ENCODE peak calls at places on chromosomes 4 and X, in ten cellular contexts. H is psoas muscle, E is fibroblast of lung, N is stomach, Q is heart right ventricle, G is cardiac muscle cell, D is heart left ventricle, O is esophagus squamous epithelium, A is colonic mucosa, F is mucosa of descending colon. U is an unnamed sample. For H3K36me3, the result is how much of the 10 kb centered on the place peaks cover.

GRCh38 chrX:134244043-134244442 is 7.1 kb downstream of the CCDC160 start:
- DNase-seq in F (no peak), E (peak), H (no peak), A (no peak), O (no peak), Q (no peak), N (no peak), G (peak), D (no peak), U (peak)

GRCh38 chr4:99679204-99679603 is 21.6 kb upstream of the C4orf54 start:
- DNase-seq in F (no peak), H (peak), D (peak), E (no peak), A (no peak), Q (peak), N (no peak), G (peak), O (no peak), U (no peak)

GRCh38 chr4:130210871-130211270 is 1114.9 kb downstream of the C4orf33 start:
- DNase-seq in Q (no peak), H (no peak), A (no peak), D (no peak), N (no peak), G (peak), O (no peak), F (no peak), E (peak), U (peak)

GRCh38 chrX:19990225-19990518 is 689 bp downstream of the BCLAF3 start:
- DNase-seq in H (no peak), D (no peak), G (no peak), Q (no peak), E (no peak), F (no peak), N (no peak), A (peak), O (no peak), U (peak)

GRCh38 chr4:26319467-26320158 is 1.2 kb upstream of the RBPJ start:
- DNase-seq in G (peak), O (peak), N (peak), F (peak), Q (peak), H (peak), A (peak), E (peak), D (peak), U (peak)

GRCh38 chrX:123859409-123859827 is 435 bp upstream of the XIAP start:
- DNase-seq in Q (no peak), F (no peak), G (no peak), N (peak), H (no peak), O (no peak), D (no peak), A (peak), E (no peak), U (no peak)

GRCh38 chrX:55486736-55487135 is 2.9 kb downstream of the USP51 start:
- DNase-seq in F (no peak), N (no peak), G (peak), Q (no peak), H (no peak), E (peak), O (no peak), A (no peak), D (no peak), U (peak)

GRCh38 chr4:56506110-56506705 is 617 bp downstream of the ARL9 start:
- DNase-seq in N (no peak), A (no peak), G (peak), Q (no peak), F (no peak), E (peak), O (no peak), D (no peak), H (no peak), U (no peak)

GRCh38 chr4:56698329-56698728 is 17.2 kb upstream of the HOPX start:
- DNase-seq in E (peak), O (no peak), A (no peak), G (peak), Q (no peak), N (no peak), D (no peak), H (no peak), F (no peak), U (no peak)

GRCh38 chr4:138910914-138911336 is 104.7 kb upstream of the NOCT start:
- DNase-seq in F (peak), D (peak), H (peak), N (peak), G (peak), O (peak), E (peak), A (peak), Q (peak), U (peak)

GRCh38 chrX:46459603-46460002 is 85.6 kb downstream of the ZNF674 start:
- DNase-seq in N (no peak), D (no peak), G (no peak), H (no peak), O (no peak), A (no peak), E (no peak), Q (no peak), F (no peak), U (no peak)

GRCh38 chr4:153771058-153771457 is 11.2 kb upstream of the RNF175 start:
- DNase-seq in D (no peak), O (no peak), A (no peak), H (no peak), Q (no peak), G (peak), E (no peak), N (no peak), F (no peak), U (no peak)

GRCh38 chrX:36160056-36160455 is 240.5 kb downstream of the CFAP47 start:
- DNase-seq in A (no peak), E (no peak), D (no peak), O (no peak), F (no peak), N (no peak), H (no peak), Q (no peak), G (no peak), U (no peak)

GRCh38 chrX:150203249-150203647 is 159.9 kb upstream of the MAMLD1 start:
- DNase-seq in E (no peak), Q (no peak), F (no peak), D (no peak), H (no peak), O (no peak), G (no peak), N (no peak), A (no peak), U (no peak)
- TF ChIP-seq CTCF in E (no peak), Q (no peak), F (no peak), D (no peak), H (no peak), O (no peak), G (no peak), N (no peak), A (no peak), U (no peak)

DNA sequence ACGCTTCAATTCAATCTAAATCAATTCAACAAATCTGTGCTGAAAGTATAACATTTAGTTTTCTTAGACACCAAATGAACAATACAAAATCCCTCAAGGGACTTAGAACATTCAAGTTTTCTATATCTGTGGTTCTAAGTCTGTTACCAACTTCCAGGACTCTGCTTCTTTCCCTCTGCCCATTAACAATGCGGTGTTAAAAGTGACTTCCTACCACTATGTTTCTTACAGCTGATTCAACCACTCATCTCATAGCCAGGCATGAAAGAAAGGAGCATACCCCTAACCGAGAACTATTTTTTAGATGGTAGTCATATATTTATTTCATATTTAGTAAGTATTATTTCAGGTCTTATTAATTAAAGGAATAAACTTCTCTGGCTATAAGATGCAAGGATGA is 38.9 kb downstream of the PPA2 start:
- DNase-seq in F (no peak), N (no peak), H (no peak), Q (no peak), O (no peak), D (no peak), E (no peak), G (no peak), A (no peak), U (no peak)
- H3K36me3 ChIP-seq in F (under half), N (under half), H (under half), Q (under half), O (half or more), D (half or more), E (under half), G (under half), A (under half), U (under half)

DNA sequence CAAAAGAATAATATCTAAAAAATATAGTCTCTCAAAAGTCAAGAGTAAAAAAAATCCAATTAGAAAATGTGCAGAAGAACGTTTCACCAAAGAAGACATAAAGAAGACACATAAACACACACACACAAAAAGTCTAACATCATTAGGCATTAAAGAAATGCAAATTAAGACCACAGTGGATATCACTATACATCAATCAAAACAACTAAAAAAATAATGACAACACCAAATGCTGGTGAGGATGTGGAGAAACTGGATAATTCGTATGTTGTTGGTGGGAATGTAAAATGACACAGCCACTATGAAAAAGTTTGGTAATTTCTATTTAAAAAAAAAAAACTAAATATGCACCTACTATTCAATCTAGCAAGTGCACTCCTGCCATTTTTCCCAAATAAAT is 66.4 kb downstream of the LRBA start:
- DNase-seq in D (no peak), A (no peak), N (no peak), Q (no peak), E (no peak), G (no peak), F (no peak), H (no peak), O (no peak), U (no peak)
- TF ChIP-seq CTCF in D (no peak), A (no peak), N (no peak), Q (no peak), E (no peak), G (no peak), F (no peak), H (no peak), O (no peak), U (no peak)

GRCh38 chr4:534576-535151 is 35.7 kb downstream of the PIGG start:
- DNase-seq in Q (no peak), E (no peak), O (no peak), H (no peak), N (no peak), F (no peak), D (no peak), G (no peak), A (no peak), U (no peak)

GRCh38 chr4:532588-533317 is 33.7 kb downstream of the PIGG start:
- DNase-seq in A (no peak), D (no peak), Q (no peak), N (no peak), O (no peak), G (no peak), H (no peak), E (no peak), F (no peak), U (no peak)

GRCh38 chr4:531721-532565 is 32.9 kb downstream of the PIGG start:
- DNase-seq in F (no peak), A (no peak), Q (no peak), N (no peak), G (no peak), H (no peak), O (no peak), D (no peak), E (no peak), U (no peak)

GRCh38 chr4:534101-534575 is 35.1 kb downstream of the PIGG start:
- DNase-seq in Q (no peak), E (no peak), A (no peak), H (no peak), G (no peak), F (no peak), O (no peak), N (no peak), D (no peak), U (no peak)

DNA sequence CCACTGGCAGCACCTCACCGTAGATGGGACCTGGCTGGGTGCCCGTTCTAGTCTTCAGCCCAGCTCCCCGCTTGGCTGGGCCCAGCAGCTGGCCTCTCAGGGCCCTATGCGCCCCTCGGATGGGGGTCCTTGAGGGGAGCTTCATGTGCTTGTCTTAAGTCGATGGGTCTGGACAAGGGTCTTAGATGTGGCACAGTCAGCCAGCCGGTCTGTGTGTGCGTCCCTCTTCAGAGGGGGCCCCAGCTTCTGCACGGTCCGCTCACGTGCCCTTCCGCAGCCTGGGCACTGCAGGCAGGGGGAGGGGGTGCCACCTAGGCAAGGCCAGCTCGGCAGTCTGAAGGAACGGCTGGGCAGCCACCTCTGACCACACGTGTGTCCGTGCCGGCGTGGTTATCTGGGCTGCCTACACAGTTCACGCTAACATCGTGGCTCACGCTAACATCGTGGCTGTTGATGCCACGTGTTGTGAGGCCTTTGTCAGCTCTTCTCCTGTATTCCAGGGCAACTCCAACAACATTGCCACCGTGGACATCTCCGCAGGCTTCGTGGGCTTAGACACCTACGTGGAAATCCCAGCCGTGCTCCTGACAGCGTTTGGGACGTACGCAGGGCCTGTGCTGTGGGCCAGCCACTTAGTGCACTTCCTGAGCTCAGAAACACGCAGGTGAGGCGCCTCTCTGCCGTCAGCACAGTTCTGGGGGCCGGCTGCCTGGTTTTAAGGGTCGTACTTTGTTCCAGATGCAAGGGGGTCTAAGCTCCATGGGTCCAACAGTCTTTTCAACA is 34.5 kb downstream of the PIGG start:
- DNase-seq in O (no peak), D (no peak), A (no peak), G (no peak), F (no peak), Q (no peak), N (no peak), H (no peak), E (no peak), U (no peak)
- H3K36me3 ChIP-seq in O (half or more), D (half or more), A (under half), G (under half), F (under half), Q (under half), N (half or more), H (half or more), E (under half), U (under half)

GRCh38 chr4:77310931-77311330 is 153.9 kb downstream of the CCNG2 start:
- DNase-seq in D (no peak), F (no peak), H (no peak), E (peak), O (no peak), N (no peak), A (no peak), Q (no peak), G (peak), U (peak)

GRCh38 chr4:77306496-77306895 is 149.5 kb downstream of the CCNG2 start:
- DNase-seq in N (no peak), H (no peak), D (no peak), E (no peak), A (no peak), G (no peak), F (no peak), Q (no peak), O (no peak), U (no peak)

GRCh38 chr4:77308843-77309242 is 151.8 kb downstream of the CCNG2 start:
- DNase-seq in N (no peak), A (no peak), O (no peak), Q (no peak), D (no peak), E (peak), G (peak), H (no peak), F (no peak), U (peak)

GRCh38 chr4:77309496-77309895 is 152.5 kb downstream of the CCNG2 start:
- DNase-seq in E (no peak), H (no peak), F (no peak), O (no peak), G (no peak), D (no peak), A (no peak), N (no peak), Q (no peak), U (no peak)

GRCh38 chr4:77305766-77306165 is 148.8 kb downstream of the CCNG2 start:
- DNase-seq in E (no peak), D (no peak), H (no peak), F (no peak), A (no peak), O (no peak), N (no peak), G (no peak), Q (no peak), U (no peak)
- TF ChIP-seq CTCF in E (no peak), D (no peak), H (no peak), F (no peak), A (no peak), O (no peak), N (no peak), G (no peak), Q (no peak), U (no peak)